ENCODE peak calls at places on chromosomes 12 and 14, in five cellular contexts. X is astrocyte of the cerebellum, W is HL-60, L is mucosa of descending colon, S is astrocyte of the spinal cord. F is an unnamed sample.

GRCh38 chr14:75469606-75470237 is 41.9 kb downstream of the JDP2 start:
- DNase-seq in X (no peak), W (no peak), L (peak; percentile 86), S (no peak), F (no peak)

GRCh38 chr12:112656141-112656540 is 135.4 kb upstream of the RPH3A start:
- DNase-seq in X (no peak), W (no peak), L (no peak), S (no peak), F (no peak)

GRCh38 chr12:75505706-75506312 is 5.6 kb downstream of the KRR1 start:
- DNase-seq in X (no peak), W (no peak), L (no peak), S (peak; percentile 61), F (no peak)

GRCh38 chr14:95536036-95536577 is 1.3 kb downstream of the GLRX5 start:
- DNase-seq in X (no peak), W (no peak), L (no peak), S (no peak), F (no peak)

GRCh38 chr14:63383776-63384367 is 65.1 kb upstream of the GPHB5 start:
- DNase-seq in X (no peak), W (peak; percentile 55), L (no peak), S (no peak), F (no peak)

GRCh38 chr12:126430921-126431320 is 1365.7 kb downstream of the AACS start:
- DNase-seq in X (no peak), W (no peak), L (no peak), S (no peak), F (no peak)

GRCh38 chr14:54579606-54580005 is 12.7 kb downstream of the SAMD4A start:
- DNase-seq in X (no peak), W (no peak), L (no peak), S (no peak), F (no peak)

GRCh38 chr14:93970967-93971634 is 5.3 kb downstream of the ASB2 start:
- DNase-seq in X (no peak), W (no peak), L (peak; percentile 73), S (no peak), F (no peak)

GRCh38 chr12:14076538-14076937 is 95.1 kb upstream of the GRIN2B start:
- DNase-seq in X (no peak), W (no peak), L (no peak), S (no peak), F (no peak)

GRCh38 chr14:25003537-25003936 is 46.4 kb downstream of the STXBP6 start:
- DNase-seq in X (no peak), W (no peak), L (no peak), S (no peak), F (no peak)

GRCh38 chr12:12266389-12266872 is 413 bp downstream of the LRP6 start:
- DNase-seq in X (no peak), W (no peak), L (no peak), S (no peak), F (no peak)

GRCh38 chr12:12586879-12587675 is 24.4 kb upstream of the DUSP16 start:
- DNase-seq in X (no peak), W (no peak), L (no peak), S (no peak), F (no peak)

GRCh38 chr12:1801285-1801975 is 18.9 kb upstream of the LRTM2 start:
- DNase-seq in X (no peak), W (no peak), L (no peak), S (no peak), F (no peak)

GRCh38 chr14:51867753-51868152 is 7.3 kb downstream of the GNG2 start:
- DNase-seq in X (no peak), W (no peak), L (no peak), S (no peak), F (no peak)

GRCh38 chr12:77104792-77105191 is 39.4 kb upstream of the E2F7 start:
- DNase-seq in X (no peak), W (no peak), L (no peak), S (no peak), F (no peak)

GRCh38 chr14:105055334-105055733 is 9.9 kb downstream of the GPR132 start:
- DNase-seq in X (no peak), W (no peak), L (peak; percentile 22), S (no peak), F (no peak)

GRCh38 chr12:86137936-86138335 is 118.3 kb downstream of the MGAT4C start:
- DNase-seq in X (peak; percentile 9), W (no peak), L (no peak), S (peak; percentile 52), F (peak; percentile 4)

GRCh38 chr12:59929091-59929490 is 333.3 kb downstream of the SLC16A7 start:
- DNase-seq in X (no peak), W (no peak), L (no peak), S (peak; percentile 13), F (peak; percentile 19)

GRCh38 chr12:6936642-6937480 is 6.8 kb upstream of the RNU7-1 start:
- DNase-seq in X (no peak), W (no peak), L (peak; percentile 73), S (no peak), F (no peak)

GRCh38 chr14:24058951-24059475 is 7.2 kb downstream of the CARMIL3 start:
- DNase-seq in X (no peak), W (no peak), L (peak; percentile 44), S (no peak), F (no peak)

GRCh38 chr14:98242903-98243302 is 1029.1 kb downstream of the BCL11B start:
- DNase-seq in X (no peak), W (no peak), L (no peak), S (no peak), F (no peak)

GRCh38 chr12:95522692-95523091 is 28.6 kb downstream of the USP44 start:
- DNase-seq in X (no peak), W (no peak), L (no peak), S (no peak), F (no peak)

DNA sequence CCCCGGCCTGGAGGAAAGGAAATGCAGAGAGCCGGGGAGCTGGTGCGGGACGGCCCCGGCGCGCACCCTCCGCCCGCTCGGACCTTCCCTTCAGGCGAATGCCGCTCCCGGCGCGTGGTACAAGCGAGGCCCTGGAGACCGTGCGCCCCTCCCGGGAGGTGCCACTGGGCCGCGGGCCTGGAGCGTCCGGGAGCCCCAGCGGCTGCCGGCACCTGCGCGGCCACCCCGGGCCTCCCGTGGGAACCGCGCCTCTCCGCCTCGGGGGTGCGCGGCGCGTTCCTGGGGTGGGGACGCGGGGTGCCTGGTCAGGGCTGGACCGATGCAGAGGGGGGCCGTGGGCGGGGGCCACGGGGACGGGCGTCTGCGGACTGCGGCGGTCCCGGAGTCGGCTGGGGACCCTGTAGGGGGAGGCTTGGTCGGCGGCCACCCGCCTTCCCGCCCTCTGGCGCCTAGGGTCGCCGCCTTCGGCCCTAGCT is 518 bp downstream of the PAPLN start:
- DNase-seq in X (no peak), W (no peak), L (no peak), S (no peak), F (no peak)
- H3K4me3 ChIP-seq in X (peak overlapping the region; percentile 49), W (peak overlapping the region; percentile 27), L (no peak overlapping the region), S (peak overlapping the region; percentile 44), F (peak overlapping the region; percentile 44)

DNA sequence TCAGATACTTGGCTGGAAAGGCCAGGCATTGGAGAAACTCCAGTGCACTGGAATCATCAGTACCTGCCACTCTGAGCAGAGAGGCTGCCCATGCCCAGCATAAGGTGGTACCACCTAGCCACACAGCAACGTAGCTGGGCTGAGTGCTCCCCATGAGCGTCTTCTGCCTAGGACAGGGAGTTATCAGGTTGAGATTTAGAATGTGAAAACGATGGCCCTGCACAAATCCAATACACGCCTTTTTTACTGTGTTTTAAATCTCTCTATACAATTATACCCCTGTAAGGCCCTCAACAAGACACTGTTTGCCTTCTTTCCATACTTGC is 66.7 kb upstream of the PTGR2 start:
- DNase-seq in X (no peak), W (no peak), L (no peak), S (no peak), F (no peak)
- H3K4me3 ChIP-seq in X (peak overlapping the region; percentile 48), W (no peak overlapping the region), L (no peak overlapping the region), S (peak overlapping the region; percentile 63), F (peak overlapping the region; percentile 72)

GRCh38 chr12:68612245-68612644 is 1.5 kb downstream of the RAP1B start:
- DNase-seq in X (no peak), W (no peak), L (no peak), S (peak; percentile 32), F (no peak)
- H3K4me3 ChIP-seq in X (peak overlapping the region; percentile 75), W (peak overlapping the region; percentile 70), L (peak overlapping the region; percentile 76), S (peak overlapping the region; percentile 95), F (peak overlapping the region; percentile 84)

GRCh38 chr14:80304125-80304766 is 92.9 kb upstream of the DIO2 start:
- DNase-seq in X (no peak), W (no peak), L (no peak), S (no peak), F (no peak)
- H3K4me3 ChIP-seq in X (no peak overlapping the region), W (no peak overlapping the region), L (no peak overlapping the region), S (no peak overlapping the region), F (no peak overlapping the region)

F was measured in AG04449.